ENCODE peak calls at places on chromosomes 7 and 10, in four cellular contexts. O is OCI-LY7, T is lower leg skin, L is HepG2. W is an unnamed sample.

GRCh38 chr10:112265745-112266144 is 17.5 kb upstream of the TECTB start:
- DNase-seq in O (no peak), T (no peak), L (peak), W (peak)

GRCh38 chr10:103238506-103239252 is 7.0 kb upstream of the RPEL1 start:
- DNase-seq in L (peak), T (no peak), O (no peak), W (peak)

GRCh38 chr10:46026106-46026505 is 4.3 kb downstream of the NCOA4 start:
- DNase-seq in O (no peak), L (no peak), T (no peak), W (no peak)

GRCh38 chr7:98372993-98373392 is 27.9 kb downstream of the BAIAP2L1 start:
- DNase-seq in L (no peak), T (no peak), O (no peak), W (no peak)

GRCh38 chr7:106114735-106115383 is 2.7 kb upstream of the SYPL1 start:
- DNase-seq in T (no peak), L (no peak), O (peak), W (no peak)

GRCh38 chr7:128202287-128202957 is 38.7 kb upstream of the LEP start:
- DNase-seq in O (no peak), T (peak), L (no peak), W (no peak)

GRCh38 chr10:31910016-31910415 is 18.6 kb downstream of the ARHGAP12 start:
- DNase-seq in T (no peak), L (no peak), O (no peak), W (no peak)

GRCh38 chr7:50627824-50628361 is 62.7 kb upstream of the DDC start:
- DNase-seq in T (no peak), L (no peak), O (no peak), W (no peak)

GRCh38 chr10:74047871-74048270 is 50.0 kb downstream of the VCL start:
- DNase-seq in T (no peak), L (no peak), O (no peak), W (peak)

GRCh38 chr7:2269468-2270460 is 27.7 kb downstream of the NUDT1 start:
- DNase-seq in T (no peak), L (peak), O (no peak), W (peak)

GRCh38 chr10:58516118-58516517 is 3.4 kb downstream of the BICC1 start:
- DNase-seq in T (no peak), L (no peak), O (no peak), W (no peak)

GRCh38 chr10:14019983-14020668 is 310.6 kb downstream of the FRMD4A start:
- DNase-seq in T (peak), L (no peak), O (no peak), W (no peak)

GRCh38 chr10:97601268-97602215 is 12.0 kb downstream of the C10orf62 start:
- DNase-seq in L (no peak), O (no peak), T (no peak), W (no peak)

GRCh38 chr7:137245890-137246289 is 97.6 kb downstream of the PTN start:
- DNase-seq in O (no peak), T (no peak), L (no peak), W (no peak)

GRCh38 chr10:99620713-99621453 is 644 bp upstream of the SLC25A28 start:
- DNase-seq in T (peak), L (peak), O (peak), W (peak)

GRCh38 chr7:4416436-4417092 is 265.5 kb upstream of the FOXK1 start:
- DNase-seq in T (no peak), L (no peak), O (no peak), W (peak)

GRCh38 chr7:114047889-114048288 is 129.1 kb upstream of the PPP1R3A start:
- DNase-seq in O (no peak), L (no peak), T (no peak), W (peak)

DNA sequence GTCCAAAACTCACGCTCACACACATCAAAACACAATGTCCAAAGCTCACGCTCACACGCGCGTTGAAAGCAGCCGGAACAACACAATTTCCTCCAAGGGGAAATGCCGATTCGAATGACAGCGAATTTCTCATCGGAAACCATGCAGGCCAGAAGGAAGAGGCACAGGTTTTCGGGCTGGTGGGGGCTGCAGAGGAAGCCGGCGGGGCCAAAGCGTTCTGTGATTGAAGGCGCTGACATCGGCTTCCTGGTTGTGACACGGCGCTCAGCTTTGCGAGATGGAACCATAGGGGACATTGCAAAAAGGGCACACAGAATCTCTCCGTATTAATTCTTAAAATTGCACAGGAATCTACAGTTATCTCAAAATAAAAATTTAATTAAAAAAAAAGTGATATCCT is 61.3 kb downstream of the FOXL3 start:
- DNase-seq in L (no peak), T (no peak), O (no peak), W (no peak)
- H3K4me3 ChIP-seq in L (no peak), T (no peak), O (no peak), W (no peak)

DNA sequence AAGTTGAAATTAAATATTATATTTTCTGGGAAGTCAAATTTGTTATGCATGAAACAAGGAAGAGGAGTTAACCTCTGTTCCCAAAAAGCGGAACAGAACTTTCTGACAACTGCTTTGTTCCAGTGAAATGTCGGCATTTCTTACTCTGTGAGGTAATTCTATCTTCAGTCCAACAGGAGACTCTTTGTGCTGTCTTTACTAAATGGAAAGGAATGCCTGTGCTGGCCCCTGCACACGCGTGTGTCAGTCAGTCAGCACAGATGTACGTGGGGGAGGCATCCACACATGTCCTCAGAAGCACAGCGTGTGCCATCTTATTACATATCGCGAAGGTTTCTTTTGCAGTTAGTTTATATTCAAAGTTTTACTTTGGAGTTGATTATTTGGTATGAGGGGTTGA is 37.5 kb downstream of the NET1 start:
- DNase-seq in T (no peak), O (no peak), L (peak), W (peak)
- H3K4me3 ChIP-seq in T (no peak), O (no peak), L (peak), W (peak)

DNA sequence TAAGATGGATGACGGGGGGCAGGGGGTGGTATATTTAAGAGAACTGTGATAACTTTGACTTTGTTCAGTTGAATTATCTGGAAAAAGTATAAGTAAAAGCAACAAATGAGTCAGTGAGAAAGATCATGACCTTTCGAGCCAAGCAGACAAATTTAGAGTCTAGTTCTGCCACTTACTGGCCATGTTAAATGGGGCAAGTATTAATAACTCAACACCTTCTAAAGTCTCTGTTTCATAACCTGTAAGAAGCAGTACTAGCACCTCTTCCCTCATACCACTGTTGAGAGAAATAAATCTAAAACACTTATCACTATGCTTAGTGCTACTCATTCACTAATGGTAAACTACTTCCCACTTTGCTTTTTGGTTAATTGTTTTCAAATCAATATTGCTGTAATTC is 604.4 kb upstream of the LRRN3 start:
- DNase-seq in O (no peak), L (no peak), T (no peak), W (no peak)
- H3K4me3 ChIP-seq in O (no peak), L (no peak), T (no peak), W (no peak)

DNA sequence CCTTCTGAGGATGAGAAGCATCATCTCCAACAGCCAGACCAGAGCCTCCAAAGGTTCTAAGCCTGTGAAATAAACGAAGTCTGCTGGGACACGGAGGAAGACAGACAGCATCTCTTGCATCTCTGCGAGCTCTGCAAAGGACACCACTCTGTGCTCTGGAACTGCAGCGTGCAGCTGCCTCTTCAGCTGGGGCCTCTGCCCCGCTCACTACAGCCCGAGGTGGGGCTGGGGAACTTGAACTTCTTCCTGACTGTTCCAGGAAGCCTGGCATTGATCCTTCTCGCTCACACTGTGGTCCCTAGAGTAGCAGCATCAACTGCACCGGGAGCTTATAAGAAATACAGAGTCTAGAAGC is 163.3 kb downstream of the USP6NL start:
- DNase-seq in O (peak), L (no peak), T (no peak), W (no peak)
- H3K4me3 ChIP-seq in O (peak), L (no peak), T (no peak), W (no peak)

GRCh38 chr7:76064208-76064970 is 16.5 kb downstream of the MDH2 start:
- DNase-seq in L (no peak), O (no peak), T (no peak), W (no peak)

GRCh38 chr7:76063114-76063513 is 15.2 kb downstream of the MDH2 start:
- DNase-seq in L (no peak), O (no peak), T (no peak), W (no peak)

GRCh38 chr7:76065016-76065612 is 17.2 kb downstream of the MDH2 start:
- DNase-seq in L (no peak), T (no peak), O (no peak), W (no peak)

GRCh38 chr7:76062254-76062653 is 14.3 kb downstream of the MDH2 start:
- DNase-seq in O (no peak), L (no peak), T (no peak), W (no peak)

DNA sequence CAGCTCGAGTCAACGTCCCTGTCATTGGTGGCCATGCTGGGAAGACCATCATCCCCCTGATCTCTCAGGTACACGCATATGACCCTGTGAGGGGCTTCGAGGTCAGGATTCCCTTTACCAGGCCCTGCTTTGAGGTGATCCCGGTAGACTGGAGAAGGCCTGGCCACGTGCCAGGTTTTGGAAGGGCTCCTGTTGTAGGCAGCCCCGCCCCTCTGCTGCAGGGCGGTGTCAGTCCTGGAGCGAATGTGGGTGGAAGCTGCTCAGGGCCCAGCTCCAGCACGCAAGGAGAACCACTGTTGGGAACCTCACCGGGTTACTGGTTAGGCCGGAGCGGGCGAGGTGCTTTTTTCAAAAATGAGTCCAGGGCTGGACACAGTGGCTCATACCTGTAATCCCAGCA is 15.6 kb downstream of the MDH2 start:
- DNase-seq in L (no peak), T (peak), O (no peak), W (no peak)
- H3K4me3 ChIP-seq in L (no peak), T (no peak), O (no peak), W (no peak)

GRCh38 chr10:30783939-30784500 is 154.5 kb upstream of the LYZL2 start:
- DNase-seq in L (peak), T (peak), O (peak), W (peak)
- H3K4me3 ChIP-seq in L (no peak), T (no peak), O (no peak), W (no peak)

GRCh38 chr7:47454066-47454950 is 127.6 kb downstream of the TNS3 start:
- DNase-seq in O (no peak), T (no peak), L (no peak), W (peak)

GRCh38 chr7:47452295-47452694 is 129.6 kb downstream of the TNS3 start:
- DNase-seq in T (no peak), L (no peak), O (no peak), W (peak)

GRCh38 chr7:47451851-47452205 is 130.1 kb downstream of the TNS3 start:
- DNase-seq in L (no peak), O (no peak), T (no peak), W (peak)

GRCh38 chr7:47452715-47453092 is 129.2 kb downstream of the TNS3 start:
- DNase-seq in L (no peak), O (no peak), T (no peak), W (no peak)

DNA sequence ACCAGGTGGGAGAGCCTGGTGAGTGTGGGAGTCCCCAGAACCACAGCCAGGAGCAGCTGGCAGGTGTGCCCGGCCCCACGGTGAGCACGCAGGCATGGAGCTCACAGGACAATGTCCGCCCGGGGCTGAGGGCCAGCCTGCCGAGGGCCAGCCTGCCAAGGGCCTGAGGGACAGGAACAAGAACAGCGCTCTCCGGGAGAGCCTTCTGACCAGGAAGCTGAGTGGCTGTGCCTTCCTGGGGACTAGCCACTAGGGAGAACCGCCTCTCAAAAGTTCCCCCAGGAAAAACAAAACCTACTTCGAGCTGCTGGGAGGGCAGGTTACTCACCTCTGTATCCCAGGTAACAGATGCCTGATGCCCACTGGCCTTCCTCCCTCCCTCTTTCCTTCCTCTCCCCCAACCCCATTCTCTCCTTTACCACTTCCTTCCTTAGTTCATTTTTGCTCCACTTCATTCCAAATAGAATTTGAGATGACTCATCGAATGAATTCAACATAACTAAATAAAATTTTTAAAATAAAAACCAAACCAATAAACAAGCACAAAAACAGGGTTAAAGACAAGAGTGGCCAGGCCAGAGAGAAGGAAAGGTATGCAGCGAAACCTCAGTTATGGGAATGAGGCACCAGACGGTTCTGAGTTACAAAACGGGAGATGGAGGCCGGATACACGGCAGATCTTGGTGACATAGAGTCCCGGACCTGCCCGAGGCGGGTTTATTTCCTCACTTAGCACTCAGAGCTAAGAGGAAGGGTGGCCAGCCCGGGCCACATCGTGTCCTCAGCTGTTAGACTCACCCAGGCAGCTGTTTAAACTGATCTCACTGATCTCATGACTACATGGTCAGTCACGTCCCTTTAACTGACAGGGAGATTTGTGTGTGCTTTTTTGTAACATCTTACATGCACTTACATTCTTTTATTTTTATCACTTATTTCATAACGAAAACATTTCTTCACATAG is 128.5 kb downstream of the TNS3 start:
- DNase-seq in O (no peak), L (no peak), T (peak), W (peak)
- H3K4me3 ChIP-seq in O (no peak), L (no peak), T (no peak), W (no peak)

GRCh38 chr7:143363011-143363937 is 761 bp upstream of the FAM131B start:
- DNase-seq in T (no peak), L (no peak), O (no peak), W (no peak)
- H3K4me3 ChIP-seq in T (no peak), L (no peak), O (no peak), W (peak)

DNA sequence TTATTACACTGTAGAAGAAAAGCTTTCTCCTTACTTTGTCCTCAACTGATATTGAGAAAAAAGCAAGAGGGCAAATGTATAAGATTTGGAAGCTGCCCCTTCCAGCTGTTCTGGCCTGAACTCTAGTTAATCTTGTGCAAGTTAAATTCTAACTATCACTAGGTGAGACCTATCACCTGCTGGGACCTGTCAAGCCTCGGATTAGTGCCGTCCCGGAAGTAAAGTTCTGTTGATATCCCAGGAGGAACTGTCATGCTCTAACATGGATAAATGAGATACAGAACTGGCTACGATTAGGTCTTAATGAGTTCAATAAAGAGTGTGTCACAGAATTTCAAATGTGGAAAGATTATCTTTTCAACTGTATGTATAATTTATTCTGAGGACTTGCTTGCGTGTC is 1.2 kb upstream of the BPGM start:
- DNase-seq in T (no peak), O (no peak), L (no peak), W (no peak)
- H3K4me3 ChIP-seq in T (no peak), O (peak), L (peak), W (peak)

GRCh38 chr10:114071188-114071587 is 27.5 kb downstream of the ADRB1 start:
- DNase-seq in O (no peak), T (no peak), L (no peak), W (no peak)

GRCh38 chr10:114068054-114068707 is 24.5 kb downstream of the ADRB1 start:
- DNase-seq in T (no peak), O (no peak), L (no peak), W (no peak)

GRCh38 chr10:114073787-114074186 is 30.1 kb downstream of the ADRB1 start:
- DNase-seq in L (no peak), O (peak), T (no peak), W (no peak)

GRCh38 chr10:114075093-114075492 is 31.4 kb downstream of the ADRB1 start:
- DNase-seq in O (no peak), T (no peak), L (no peak), W (no peak)

GRCh38 chr10:114070710-114071109 is 27.0 kb downstream of the ADRB1 start:
- DNase-seq in T (no peak), L (no peak), O (no peak), W (no peak)
- H3K4me3 ChIP-seq in T (no peak), L (no peak), O (no peak), W (no peak)

W was measured in fibroblast of villous mesenchyme.